ENCODE peak calls at places on chromosome 20, in seven cellular contexts. One of them, this sample, is unnamed.
A peak's percentile ranks its signal among the peaks of the same experiment; 100 is the strongest.

GRCh38 chr20:35312348-35312747 is 20.1 kb upstream of the FAM83C start:
- DNase-seq in T-helper 17 cell: no peak
- DNase-seq in body of pancreas: no peak
- DNase-seq in fibroblast of the conjunctiva: no peak
- DNase-seq in anterior cingulate cortex: no peak
- DNase-seq in NCI-H1092 treated with DMSO at 0.1 percent for 48 hours: no peak
- DNase-seq in cardiac fibroblast: peak; percentile 76
- DNase-seq in this sample: no peak

GRCh38 chr20:46400828-46401477 is 5.5 kb downstream of the ELMO2 start:
- DNase-seq in cardiac fibroblast: peak; percentile 53
- DNase-seq in body of pancreas: no peak
- DNase-seq in NCI-H1092 treated with DMSO at 0.1 percent for 48 hours: no peak
- DNase-seq in T-helper 17 cell: peak; percentile 12
- DNase-seq in anterior cingulate cortex: no peak
- DNase-seq in fibroblast of the conjunctiva: peak; percentile 18
- DNase-seq in this sample: no peak

GRCh38 chr20:44433751-44434538 is 41.7 kb upstream of the TTPAL start:
- DNase-seq in fibroblast of the conjunctiva: no peak
- DNase-seq in body of pancreas: peak; percentile 44
- DNase-seq in NCI-H1092 treated with DMSO at 0.1 percent for 48 hours: no peak
- DNase-seq in T-helper 17 cell: no peak
- DNase-seq in cardiac fibroblast: no peak
- DNase-seq in anterior cingulate cortex: no peak
- DNase-seq in this sample: no peak

GRCh38 chr20:32985596-32985995 is 18.6 kb downstream of the SUN5 start:
- DNase-seq in NCI-H1092 treated with DMSO at 0.1 percent for 48 hours: no peak
- DNase-seq in body of pancreas: no peak
- DNase-seq in fibroblast of the conjunctiva: no peak
- DNase-seq in anterior cingulate cortex: no peak
- DNase-seq in cardiac fibroblast: no peak
- DNase-seq in T-helper 17 cell: no peak
- DNase-seq in this sample: no peak

GRCh38 chr20:47654370-47654769 is 130.9 kb downstream of the SULF2 start:
- DNase-seq in body of pancreas: no peak
- DNase-seq in cardiac fibroblast: no peak
- DNase-seq in NCI-H1092 treated with DMSO at 0.1 percent for 48 hours: no peak
- DNase-seq in fibroblast of the conjunctiva: no peak
- DNase-seq in T-helper 17 cell: no peak
- DNase-seq in anterior cingulate cortex: no peak
- DNase-seq in this sample: no peak

GRCh38 chr20:23265226-23265625 is 85.4 kb upstream of the NXT1 start:
- DNase-seq in T-helper 17 cell: no peak
- DNase-seq in body of pancreas: no peak
- DNase-seq in cardiac fibroblast: peak; percentile 64
- DNase-seq in fibroblast of the conjunctiva: no peak
- DNase-seq in NCI-H1092 treated with DMSO at 0.1 percent for 48 hours: no peak
- DNase-seq in anterior cingulate cortex: no peak
- DNase-seq in this sample: no peak

GRCh38 chr20:63106765-63107448 is 100.1 kb upstream of the BHLHE23 start:
- DNase-seq in anterior cingulate cortex: no peak
- DNase-seq in body of pancreas: no peak
- DNase-seq in T-helper 17 cell: no peak
- DNase-seq in fibroblast of the conjunctiva: no peak
- DNase-seq in cardiac fibroblast: no peak
- DNase-seq in NCI-H1092 treated with DMSO at 0.1 percent for 48 hours: no peak
- DNase-seq in this sample: no peak

GRCh38 chr20:7790189-7790588 is 150.1 kb downstream of the HAO1 start:
- DNase-seq in T-helper 17 cell: no peak
- DNase-seq in NCI-H1092 treated with DMSO at 0.1 percent for 48 hours: no peak
- DNase-seq in anterior cingulate cortex: no peak
- DNase-seq in fibroblast of the conjunctiva: no peak
- DNase-seq in body of pancreas: no peak
- DNase-seq in cardiac fibroblast: peak; percentile 55
- DNase-seq in this sample: no peak

GRCh38 chr20:57661201-57662027 is 41.2 kb upstream of the ZBP1 start:
- DNase-seq in anterior cingulate cortex: no peak
- DNase-seq in body of pancreas: peak; percentile 7
- DNase-seq in T-helper 17 cell: peak; percentile 7
- DNase-seq in cardiac fibroblast: no peak
- DNase-seq in NCI-H1092 treated with DMSO at 0.1 percent for 48 hours: no peak
- DNase-seq in fibroblast of the conjunctiva: no peak
- DNase-seq in this sample: no peak

GRCh38 chr20:48706710-48707339 is 121.0 kb downstream of the PREX1 start:
- DNase-seq in body of pancreas: no peak
- DNase-seq in fibroblast of the conjunctiva: no peak
- DNase-seq in anterior cingulate cortex: no peak
- DNase-seq in T-helper 17 cell: no peak
- DNase-seq in NCI-H1092 treated with DMSO at 0.1 percent for 48 hours: no peak
- DNase-seq in cardiac fibroblast: no peak
- DNase-seq in this sample: no peak

GRCh38 chr20:58690851-58691250 is 1.7 kb upstream of the NPEPL1 start:
- DNase-seq in cardiac fibroblast: peak; percentile 63
- DNase-seq in T-helper 17 cell: no peak
- DNase-seq in NCI-H1092 treated with DMSO at 0.1 percent for 48 hours: no peak
- DNase-seq in body of pancreas: no peak
- DNase-seq in fibroblast of the conjunctiva: no peak
- DNase-seq in anterior cingulate cortex: no peak
- DNase-seq in this sample: no peak

GRCh38 chr20:52937701-52938100 is 34.5 kb upstream of the TSHZ2 start:
- DNase-seq in anterior cingulate cortex: no peak
- DNase-seq in cardiac fibroblast: no peak
- DNase-seq in fibroblast of the conjunctiva: no peak
- DNase-seq in NCI-H1092 treated with DMSO at 0.1 percent for 48 hours: no peak
- DNase-seq in T-helper 17 cell: no peak
- DNase-seq in body of pancreas: no peak
- DNase-seq in this sample: no peak

GRCh38 chr20:40111282-40111681 is 577.8 kb downstream of the MAFB start:
- DNase-seq in cardiac fibroblast: no peak
- DNase-seq in anterior cingulate cortex: no peak
- DNase-seq in NCI-H1092 treated with DMSO at 0.1 percent for 48 hours: no peak
- DNase-seq in body of pancreas: no peak
- DNase-seq in T-helper 17 cell: no peak
- DNase-seq in fibroblast of the conjunctiva: no peak
- DNase-seq in this sample: no peak

GRCh38 chr20:13141541-13141940 is 79.5 kb upstream of the ISM1 start:
- DNase-seq in T-helper 17 cell: no peak
- DNase-seq in anterior cingulate cortex: no peak
- DNase-seq in NCI-H1092 treated with DMSO at 0.1 percent for 48 hours: peak; percentile 15
- DNase-seq in body of pancreas: no peak
- DNase-seq in fibroblast of the conjunctiva: peak; percentile 47
- DNase-seq in cardiac fibroblast: no peak
- DNase-seq in this sample: no peak

GRCh38 chr20:34046330-34046729 is 52.6 kb downstream of the RALY start:
- DNase-seq in anterior cingulate cortex: no peak
- DNase-seq in T-helper 17 cell: no peak
- DNase-seq in cardiac fibroblast: no peak
- DNase-seq in NCI-H1092 treated with DMSO at 0.1 percent for 48 hours: no peak
- DNase-seq in body of pancreas: no peak
- DNase-seq in fibroblast of the conjunctiva: no peak
- DNase-seq in this sample: no peak

GRCh38 chr20:24753136-24753535 is 195.9 kb upstream of the CST7 start:
- DNase-seq in fibroblast of the conjunctiva: no peak
- DNase-seq in NCI-H1092 treated with DMSO at 0.1 percent for 48 hours: no peak
- DNase-seq in cardiac fibroblast: no peak
- DNase-seq in body of pancreas: no peak
- DNase-seq in T-helper 17 cell: no peak
- DNase-seq in anterior cingulate cortex: no peak
- DNase-seq in this sample: no peak

GRCh38 chr20:45897692-45898091 is 6.6 kb downstream of the CTSA start:
- DNase-seq in cardiac fibroblast: no peak
- DNase-seq in T-helper 17 cell: no peak
- DNase-seq in anterior cingulate cortex: no peak
- DNase-seq in body of pancreas: no peak
- DNase-seq in NCI-H1092 treated with DMSO at 0.1 percent for 48 hours: no peak
- DNase-seq in fibroblast of the conjunctiva: no peak
- DNase-seq in this sample: no peak

GRCh38 chr20:38073307-38074010 is 39.9 kb downstream of the RPRD1B start:
- DNase-seq in fibroblast of the conjunctiva: peak; percentile 93
- DNase-seq in body of pancreas: peak; percentile 41
- DNase-seq in NCI-H1092 treated with DMSO at 0.1 percent for 48 hours: peak; percentile 5
- DNase-seq in T-helper 17 cell: no peak
- DNase-seq in anterior cingulate cortex: no peak
- DNase-seq in cardiac fibroblast: peak; percentile 98
- DNase-seq in this sample: no peak